ENCODE peak calls at places on chromosomes 4 and X, in ten cellular contexts. D, J, Z, L, X, B, Y, E, S and T are unnamed samples.

GRCh38 chr4:63563288-63564014 is 845.8 kb downstream of the TECRL start:
- DNase-seq in D (no peak), J (no peak), Z (no peak), L (peak; percentile 23), X (no peak), B (no peak), Y (no peak), E (no peak), S (no peak), T (no peak)

GRCh38 chr4:3870567-3870962 is 104.4 kb downstream of the ADRA2C start:
- DNase-seq in D (no peak), J (no peak), Z (no peak), L (no peak), X (no peak), B (peak; percentile 13), Y (no peak), E (no peak), S (no peak), T (peak; percentile 16)

GRCh38 chr4:16642897-16643296 is 255.5 kb downstream of the LDB2 start:
- DNase-seq in D (no peak), J (no peak), Z (no peak), L (no peak), X (no peak), B (no peak), Y (no peak), E (no peak), S (no peak), T (no peak)

GRCh38 chrX:69505772-69506616 is 1.9 kb downstream of the NALF2 start:
- DNase-seq in D (no peak), J (no peak), Z (no peak), L (no peak), X (no peak), B (no peak), Y (no peak), E (no peak), S (peak; percentile 49), T (no peak)

GRCh38 chr4:184473515-184474260 is 662 bp downstream of the IRF2 start:
- DNase-seq in D (no peak), J (no peak), Z (peak; percentile 48), L (peak; percentile 63), X (no peak), B (peak; percentile 72), Y (peak; percentile 52), E (peak; percentile 44), S (no peak), T (peak; percentile 47)

GRCh38 chr4:125639182-125639621 is 324.4 kb downstream of the FAT4 start:
- DNase-seq in D (no peak), J (no peak), Z (no peak), L (peak; percentile 5), X (no peak), B (no peak), Y (peak; percentile 36), E (peak; percentile 36), S (no peak), T (no peak)

GRCh38 chrX:42362219-42362618 is 415.7 kb downstream of the PPP1R2C start:
- DNase-seq in D (no peak), J (no peak), Z (no peak), L (no peak), X (no peak), B (no peak), Y (no peak), E (no peak), S (no peak), T (no peak)

GRCh38 chr4:69832326-69833030 is 27.5 kb downstream of the SULT1E1 start:
- DNase-seq in D (no peak), J (no peak), Z (peak; percentile 69), L (no peak), X (no peak), B (no peak), Y (no peak), E (no peak), S (no peak), T (no peak)

GRCh38 chrX:136202889-136203288 is 48.3 kb downstream of the MAP7D3 start:
- DNase-seq in D (no peak), J (no peak), Z (no peak), L (no peak), X (peak; percentile 40), B (no peak), Y (no peak), E (peak; percentile 70), S (no peak), T (no peak)

GRCh38 chr4:182495111-182495510 is 251.9 kb downstream of the TENM3 start:
- DNase-seq in D (no peak), J (no peak), Z (no peak), L (no peak), X (no peak), B (no peak), Y (no peak), E (no peak), S (no peak), T (no peak)

GRCh38 chr4:8200302-8200975 is 1.3 kb downstream of the SH3TC1 start:
- DNase-seq in D (peak; percentile 74), J (peak; percentile 65), Z (peak; percentile 70), L (no peak), X (peak; percentile 62), B (peak; percentile 81), Y (peak; percentile 83), E (no peak), S (no peak), T (peak; percentile 80)

GRCh38 chr4:55989716-55990115 is 41.0 kb downstream of the CEP135 start:
- DNase-seq in D (no peak), J (no peak), Z (no peak), L (no peak), X (no peak), B (no peak), Y (no peak), E (no peak), S (no peak), T (no peak)

GRCh38 chrX:43644124-43644701 is 11.9 kb upstream of the MAOA start:
- DNase-seq in D (no peak), J (no peak), Z (no peak), L (no peak), X (no peak), B (no peak), Y (no peak), E (peak; percentile 83), S (no peak), T (no peak)

GRCh38 chr4:129095811-129096454 is at the start of gene C4orf33:
- DNase-seq in D (peak; percentile 68), J (peak; percentile 70), Z (peak; percentile 83), L (peak; percentile 77), X (peak; percentile 87), B (peak; percentile 65), Y (peak; percentile 60), E (peak; percentile 69), S (no peak), T (peak; percentile 89)

GRCh38 chr4:72365981-72366380 is 203.0 kb downstream of the ADAMTS3 start:
- DNase-seq in D (no peak), J (no peak), Z (no peak), L (no peak), X (no peak), B (no peak), Y (no peak), E (no peak), S (no peak), T (no peak)

DNA sequence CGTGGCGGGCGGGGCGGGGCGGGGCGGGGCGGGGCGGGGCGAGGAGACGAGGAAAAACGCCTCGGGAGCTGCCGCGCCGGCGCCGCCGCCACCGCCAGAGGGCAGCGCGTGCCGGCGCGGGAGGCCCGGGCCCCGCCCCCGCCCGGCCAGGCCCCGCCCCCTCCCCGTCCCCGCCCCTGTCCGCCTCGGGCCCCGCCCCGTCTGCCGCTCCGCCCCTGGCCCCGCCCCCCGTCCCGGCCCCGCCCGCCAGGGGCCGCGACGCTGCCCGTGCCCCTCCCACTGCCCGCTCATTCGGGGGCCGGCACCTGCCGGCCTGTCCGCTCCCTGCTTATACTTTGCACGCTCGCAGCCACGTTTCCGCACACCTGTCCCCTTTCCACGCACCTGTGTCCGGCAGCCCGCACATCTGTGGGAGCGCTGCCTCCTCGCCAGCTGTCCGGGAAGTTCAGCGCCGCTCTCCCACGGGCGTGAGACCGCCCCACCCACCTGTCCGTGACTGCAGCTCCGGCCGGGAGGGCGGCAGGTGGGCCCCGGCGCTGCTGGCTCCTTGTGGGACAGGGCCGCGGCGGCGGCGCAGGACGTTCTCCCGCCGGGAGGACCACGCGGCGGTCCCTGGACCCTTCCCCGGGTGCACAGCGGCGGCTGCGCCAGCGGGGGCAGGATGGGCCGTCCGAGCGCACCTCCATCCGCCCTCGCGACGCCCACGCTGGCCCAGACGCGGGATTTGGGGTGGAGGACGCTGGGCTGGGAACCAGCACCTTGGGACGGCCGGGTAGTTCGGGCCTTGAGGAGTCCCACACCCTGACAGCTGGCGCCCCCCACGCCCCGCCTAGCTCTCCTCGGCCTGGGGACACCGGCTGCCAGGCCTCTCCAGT is 1.5 kb upstream of the FGFRL1 start:
- DNase-seq in D (peak; percentile 54), J (peak; percentile 55), Z (peak; percentile 84), L (peak; percentile 83), X (peak; percentile 39), B (peak; percentile 85), Y (peak; percentile 72), E (peak; percentile 23), S (no peak), T (peak; percentile 82)
- TF ChIP-seq CTCF in D (no peak), J (peak; percentile 21), Z (peak; percentile 11), L (peak; percentile 6), X (no peak), B (peak; percentile 21), Y (no peak), E (no peak), S (no peak), T (no peak)

GRCh38 chr4:28014469-28014868 is 1153.8 kb downstream of the STIM2 start:
- DNase-seq in D (no peak), J (no peak), Z (no peak), L (no peak), X (no peak), B (no peak), Y (no peak), E (no peak), S (peak; percentile 83), T (no peak)
- H3K9me3 ChIP-seq in D (peaks cover 4% of the 10 kb centered on the region), J (no peaks in the 10 kb centered on the region), Z (peaks cover 13% of the 10 kb centered on the region), L (no peaks in the 10 kb centered on the region), X (peaks cover 1% of the 10 kb centered on the region), B (no peaks in the 10 kb centered on the region), Y (peaks cover 9% of the 10 kb centered on the region), E (no peaks in the 10 kb centered on the region), S (no peaks in the 10 kb centered on the region), T (peaks cover 25% of the 10 kb centered on the region)

GRCh38 chr4:87941537-87942392 is 33.7 kb upstream of the SPP1 start:
- DNase-seq in D (no peak), J (no peak), Z (no peak), L (no peak), X (no peak), B (no peak), Y (no peak), E (no peak), S (no peak), T (no peak)
- TF ChIP-seq CTCF in D (no peak), J (no peak), Z (no peak), L (no peak), X (no peak), B (no peak), Y (no peak), E (no peak), S (no peak), T (no peak)

GRCh38 chrX:144214651-144215050 is 330.8 kb downstream of the UBE2NL start:
- DNase-seq in D (no peak), J (no peak), Z (no peak), L (no peak), X (no peak), B (no peak), Y (no peak), E (no peak), S (no peak), T (no peak)

DNA sequence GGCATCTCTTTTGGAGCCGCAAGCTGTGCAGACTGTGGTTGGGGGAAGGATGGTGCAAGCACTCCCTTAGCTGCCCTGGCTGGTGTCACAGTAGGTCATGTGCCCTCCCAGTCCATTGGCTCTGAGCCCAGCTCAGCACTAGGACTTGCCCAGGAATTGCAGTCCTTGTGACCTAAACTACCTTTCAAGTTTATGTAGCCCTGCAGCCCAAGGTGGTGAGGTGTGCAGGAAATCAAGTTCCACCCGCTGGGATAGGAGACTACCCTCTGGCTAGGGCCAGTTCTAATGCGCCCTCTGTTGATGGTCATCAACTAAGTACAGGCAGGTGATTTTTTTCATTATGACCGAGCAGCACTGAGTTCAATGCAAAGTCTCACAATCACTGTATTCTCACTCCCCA is 335.2 kb downstream of the UBE2NL start:
- DNase-seq in D (no peak), J (no peak), Z (peak; percentile 36), L (peak; percentile 48), X (no peak), B (no peak), Y (no peak), E (no peak), S (no peak), T (peak; percentile 21)
- H3K9me3 ChIP-seq in D (no peaks in the 10 kb centered on the region), J (no peaks in the 10 kb centered on the region), Z (no peaks in the 10 kb centered on the region), L (no peaks in the 10 kb centered on the region), X (no peaks in the 10 kb centered on the region), B (no peaks in the 10 kb centered on the region), Y (no peaks in the 10 kb centered on the region), E (no peaks in the 10 kb centered on the region), S (no peaks in the 10 kb centered on the region), T (no peaks in the 10 kb centered on the region)